ENCODE peak calls at places on chromosomes 3 and 15, in seven cellular contexts. K is cardiac muscle cell, M is AG04449, X is dorsolateral prefrontal cortex, O is endothelial cell, T is left ventricle myocardium inferior, Y is retinal pigment epithelial cell. V is an unnamed sample.

GRCh38 chr3:70526966-70527515 is 214.6 kb upstream of the MDFIC2 start:
- DNase-seq in K (no peak), M (peak; percentile 12), X (no peak), O (no peak), T (no peak), Y (no peak), V (no peak)

GRCh38 chr15:67680645-67681044 is 138.1 kb downstream of the MAP2K5 start:
- DNase-seq in K (peak; percentile 57), M (no peak), X (no peak), O (no peak), T (no peak), Y (no peak), V (no peak)

GRCh38 chr3:184486614-184487013 is 75.0 kb upstream of the EPHB3 start:
- DNase-seq in K (no peak), M (no peak), X (no peak), O (no peak), T (no peak), Y (no peak), V (no peak)

GRCh38 chr15:29113336-29114276 is 156.0 kb downstream of the NSMCE3 start:
- DNase-seq in K (no peak), M (no peak), X (no peak), O (no peak), T (no peak), Y (no peak), V (no peak)

GRCh38 chr15:73927003-73927475 is 777 bp downstream of the LOXL1 start:
- DNase-seq in K (peak; percentile 33), M (no peak), X (no peak), O (peak; percentile 56), T (peak; percentile 72), Y (no peak), V (peak; percentile 72)

GRCh38 chr3:99549220-99549619 is 89.2 kb upstream of the COL8A1 start:
- DNase-seq in K (no peak), M (no peak), X (no peak), O (no peak), T (no peak), Y (no peak), V (no peak)

GRCh38 chr3:58200846-58201355 is 9.9 kb downstream of the DNASE1L3 start:
- DNase-seq in K (no peak), M (no peak), X (no peak), O (no peak), T (no peak), Y (no peak), V (no peak)

GRCh38 chr15:37094542-37095196 is 5.7 kb downstream of the MEIS2 start:
- DNase-seq in K (no peak), M (no peak), X (no peak), O (no peak), T (no peak), Y (no peak), V (no peak)

GRCh38 chr3:143751643-143752178 is 96.6 kb downstream of the SLC9A9 start:
- DNase-seq in K (no peak), M (no peak), X (no peak), O (no peak), T (no peak), Y (no peak), V (no peak)

DNA sequence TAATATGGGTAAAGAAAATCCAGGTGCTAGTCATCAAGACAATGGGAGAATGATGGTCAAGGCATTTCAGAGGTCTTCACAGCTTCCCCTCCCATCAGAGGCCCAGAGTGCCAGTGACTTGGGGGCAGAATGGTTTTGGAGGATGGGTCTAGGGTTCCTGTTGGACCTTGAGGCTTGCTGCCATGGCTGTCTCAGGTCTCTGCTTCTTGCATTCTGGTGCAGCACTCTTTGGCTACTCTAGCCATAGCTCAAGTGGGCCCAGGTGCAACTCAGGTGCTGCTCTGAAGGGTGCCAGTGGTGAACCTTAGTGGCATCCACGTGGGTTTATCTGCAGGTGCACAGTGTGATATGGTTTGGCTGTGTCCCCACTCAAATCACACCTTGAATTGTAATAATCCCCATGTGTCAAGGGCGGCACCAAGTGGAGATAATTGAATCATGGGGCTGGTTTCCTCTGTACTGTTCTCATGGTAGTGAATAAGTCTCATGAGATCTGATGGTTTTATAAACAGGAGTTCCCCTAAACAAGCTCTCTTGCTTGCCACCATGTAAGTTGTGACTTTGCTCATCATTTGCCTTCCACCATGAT is 48.5 kb upstream of the PEX5L start:
- DNase-seq in K (no peak), M (no peak), X (no peak), O (no peak), T (no peak), Y (no peak), V (no peak)
- TF ChIP-seq CTCF in K (no peak), M (no peak), X (no peak), O (no peak), T (no peak), Y (no peak), V (no peak)

DNA sequence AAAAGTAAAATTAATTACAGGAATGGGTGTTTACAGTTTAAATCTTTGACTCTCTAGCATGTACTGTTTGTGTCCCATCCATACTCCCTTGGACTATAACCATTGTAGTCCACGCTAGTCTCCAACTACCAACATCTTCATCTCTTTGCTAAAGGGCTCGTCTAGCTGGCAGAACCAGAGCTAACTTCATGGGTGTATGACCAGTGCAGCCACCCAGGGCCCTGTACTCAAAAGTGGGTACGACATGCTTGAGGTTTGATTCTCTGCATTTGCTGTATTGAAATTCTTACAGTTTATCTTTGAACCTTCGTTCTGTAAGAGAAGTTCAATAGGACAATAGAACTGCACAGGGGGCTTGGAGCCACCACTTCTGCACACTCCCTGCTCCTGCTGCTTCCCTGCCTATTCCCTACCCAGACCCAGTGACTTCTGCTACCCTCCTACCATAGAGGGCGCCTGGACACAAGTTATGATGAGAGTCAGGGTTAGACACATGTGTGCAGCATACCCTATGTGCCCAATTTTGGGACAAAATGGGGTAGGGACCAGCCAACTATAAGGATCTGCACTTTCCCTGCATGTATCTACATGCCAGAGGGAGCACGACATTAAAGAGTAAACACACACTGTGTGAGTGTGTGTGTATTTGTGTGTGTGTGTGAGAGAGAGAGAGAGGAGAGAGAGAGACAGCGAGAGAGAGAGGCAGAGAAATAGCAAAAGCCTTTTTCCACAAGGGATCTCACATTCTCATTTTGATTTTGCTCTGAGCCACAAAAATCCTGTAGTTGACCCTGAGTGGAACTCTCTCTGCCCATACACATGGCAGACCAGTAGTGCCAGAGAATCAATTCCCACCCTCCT is 59.0 kb upstream of the NECTIN3 start:
- DNase-seq in K (peak; percentile 25), M (no peak), X (no peak), O (peak; percentile 22), T (no peak), Y (no peak), V (no peak)
- TF ChIP-seq CTCF in K (peak; percentile 20), M (no peak), X (no peak), O (no peak), T (peak; percentile 31), Y (peak; percentile 22), V (no peak)

GRCh38 chr15:83066761-83067637 is at the start of gene BTBD1:
- DNase-seq in K (peak; percentile 98), M (peak; percentile 82), X (peak; percentile 92), O (peak; percentile 86), T (peak; percentile 95), Y (peak; percentile 81), V (peak; percentile 83)
- TF ChIP-seq CTCF in K (no peak), M (peak; percentile 7), X (no peak), O (peak; percentile 18), T (peak; percentile 14), Y (peak; percentile 5), V (no peak)

GRCh38 chr3:146491303-146491702 is 21.9 kb upstream of the PLSCR2 start:
- DNase-seq in K (no peak), M (peak; percentile 31), X (no peak), O (no peak), T (no peak), Y (no peak), V (no peak)
- TF ChIP-seq CTCF in K (no peak), M (no peak), X (no peak), O (no peak), T (no peak), Y (no peak), V (no peak)

GRCh38 chr3:66412176-66412887 is 88.5 kb downstream of the LRIG1 start:
- DNase-seq in K (no peak), M (no peak), X (no peak), O (no peak), T (no peak), Y (no peak), V (no peak)

GRCh38 chr3:66410976-66411375 is 89.8 kb downstream of the LRIG1 start:
- DNase-seq in K (no peak), M (no peak), X (no peak), O (no peak), T (no peak), Y (no peak), V (no peak)

GRCh38 chr3:66414846-66415245 is 86.0 kb downstream of the LRIG1 start:
- DNase-seq in K (no peak), M (no peak), X (no peak), O (no peak), T (no peak), Y (no peak), V (no peak)

GRCh38 chr3:66411436-66411835 is 89.4 kb downstream of the LRIG1 start:
- DNase-seq in K (no peak), M (no peak), X (no peak), O (no peak), T (no peak), Y (no peak), V (no peak)

DNA sequence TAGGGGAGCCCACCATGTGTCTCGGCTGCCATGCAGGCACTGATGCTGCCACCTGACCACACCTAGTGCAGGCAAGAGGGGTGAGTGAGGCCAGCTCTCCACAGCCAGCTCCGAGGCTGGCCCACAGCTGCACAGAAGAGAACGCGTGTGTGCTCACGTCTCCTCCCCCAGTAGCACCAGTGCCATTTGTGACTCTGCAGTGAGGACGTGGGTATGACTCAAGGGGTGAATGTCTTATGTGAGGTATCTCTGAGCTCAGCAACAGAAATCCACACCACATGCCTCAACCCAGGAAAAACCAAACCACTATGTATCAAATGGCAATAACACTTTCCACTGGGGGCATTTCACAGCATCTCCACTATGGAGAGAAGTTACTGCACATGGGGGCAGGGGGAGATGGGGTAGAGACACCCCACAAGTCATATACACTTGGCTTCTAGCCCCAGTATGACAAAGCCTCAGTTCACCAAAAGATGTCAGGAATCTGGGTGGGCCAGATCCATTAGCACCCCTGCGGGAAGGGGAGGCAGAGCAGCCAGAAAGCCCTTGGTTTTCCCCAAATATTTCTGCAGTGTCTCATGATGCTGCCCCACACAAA is 87.6 kb downstream of the LRIG1 start:
- DNase-seq in K (peak; percentile 28), M (peak; percentile 93), X (no peak), O (no peak), T (no peak), Y (no peak), V (no peak)
- TF ChIP-seq CTCF in K (no peak), M (no peak), X (no peak), O (no peak), T (no peak), Y (no peak), V (no peak)

V was measured in nephron progenitor cell.